ENCODE peak calls at places on chromosome 1, in five cellular contexts. B is mucosa of descending colon, P is heart left ventricle, T is thyroid gland, D is Peyer's patch. W is an unnamed sample. For H3K36me3 and H3K4me1, the result is how much of the 10 kb centered on the place peaks cover.

GRCh38 chr1:244414543-244414942 is 37.2 kb downstream of the ADSS2 start:
- DNase-seq in B (no peak), P (no peak), T (no peak), D (no peak), W (no peak)

GRCh38 chr1:218436346-218436745 is 91.2 kb downstream of the TGFB2 start:
- DNase-seq in B (no peak), P (no peak), T (no peak), D (no peak), W (no peak)

GRCh38 chr1:200323856-200324400 is 85.9 kb downstream of the ZNF281 start:
- DNase-seq in B (no peak), P (no peak), T (no peak), D (no peak), W (no peak)

GRCh38 chr1:235741294-235741693 is 91.7 kb upstream of the GNG4 start:
- DNase-seq in B (no peak), P (no peak), T (no peak), D (no peak), W (no peak)

GRCh38 chr1:204046346-204046745 is 26.6 kb upstream of the SOX13 start:
- DNase-seq in B (no peak), P (no peak), T (no peak), D (no peak), W (no peak)

GRCh38 chr1:27555700-27556424 is 48.1 kb downstream of the AHDC1 start:
- DNase-seq in B (no peak), P (peak), T (no peak), D (no peak), W (no peak)

GRCh38 chr1:235331391-235331790 is 3.0 kb downstream of the GGPS1 start:
- DNase-seq in B (no peak), P (no peak), T (no peak), D (no peak), W (no peak)

GRCh38 chr1:71857862-71858261 is 424.5 kb downstream of the NEGR1 start:
- DNase-seq in B (no peak), P (no peak), T (no peak), D (no peak), W (no peak)

GRCh38 chr1:116769561-116769977 is 15.3 kb downstream of the CD2 start:
- DNase-seq in B (no peak), P (no peak), T (no peak), D (no peak), W (no peak)

GRCh38 chr1:224544711-224545110 is 71.4 kb upstream of the CNIH3 start:
- DNase-seq in B (no peak), P (no peak), T (no peak), D (no peak), W (no peak)

GRCh38 chr1:155130272-155131006 is 2.8 kb downstream of the EFNA1 start:
- DNase-seq in B (no peak), P (no peak), T (no peak), D (no peak), W (no peak)

GRCh38 chr1:15153184-15153841 is at the start of gene TMEM51:
- DNase-seq in B (peak), P (peak), T (peak), D (peak), W (peak)

GRCh38 chr1:207826557-207827487 is 75.0 kb downstream of the CD46 start:
- DNase-seq in B (peak), P (no peak), T (peak), D (peak), W (no peak)

GRCh38 chr1:998051-998821 is 1.7 kb downstream of the HES4 start:
- DNase-seq in B (peak), P (no peak), T (no peak), D (no peak), W (no peak)

GRCh38 chr1:156122519-156123355 is 8.2 kb downstream of the LMNA start:
- DNase-seq in B (peak), P (peak), T (peak), D (peak), W (peak)

GRCh38 chr1:64856564-64856963 is 109.8 kb downstream of the JAK1 start:
- DNase-seq in B (peak), P (peak), T (no peak), D (no peak), W (no peak)

GRCh38 chr1:223081181-223081994 is 61.7 kb downstream of the TLR5 start:
- DNase-seq in B (peak), P (peak), T (peak), D (peak), W (peak)
- H3K4me3 ChIP-seq in B (no peak), P (peak), T (no peak), D (peak), W (peak)

DNA sequence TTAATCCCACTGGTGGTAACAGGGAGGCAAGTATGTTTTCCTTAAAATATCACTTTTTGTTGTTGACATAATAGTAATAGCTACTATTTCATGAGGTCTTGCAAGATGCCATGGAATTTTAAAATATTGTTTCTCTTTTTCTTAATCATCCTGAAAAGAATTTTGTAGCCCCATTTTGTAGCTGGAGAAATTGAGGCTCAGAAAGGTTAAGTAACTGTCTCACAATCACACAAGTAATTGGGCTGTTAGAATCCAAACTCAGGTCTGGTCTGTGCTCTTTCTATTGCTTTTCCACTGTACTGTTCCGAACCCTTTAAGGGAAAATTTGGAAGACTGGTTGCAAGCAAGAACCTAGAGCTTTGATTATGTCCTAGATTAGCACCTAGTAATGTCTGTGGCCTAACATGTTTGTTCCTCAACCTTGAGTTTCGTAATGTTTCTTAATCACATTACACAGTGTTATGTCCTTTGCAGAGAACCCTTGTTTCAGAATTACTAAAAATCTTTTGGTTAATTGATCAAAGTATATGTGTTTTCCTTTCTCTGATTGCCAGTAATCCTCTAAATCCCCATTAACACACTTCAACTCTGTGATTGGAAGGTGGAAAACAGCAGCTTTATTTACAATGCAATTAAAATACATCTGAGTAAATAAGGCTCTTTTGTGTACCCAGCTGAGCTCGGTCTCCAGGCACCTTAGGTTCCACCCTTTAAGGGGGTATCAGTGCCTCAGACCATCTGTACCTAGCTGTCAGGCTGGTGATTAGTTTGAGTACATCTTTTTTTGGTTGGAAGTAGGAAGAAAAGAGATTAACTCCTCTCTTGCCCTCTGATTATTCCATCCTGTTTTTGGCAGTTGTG is 10.4 kb downstream of the LRRC42 start:
- DNase-seq in B (no peak), P (no peak), T (no peak), D (no peak), W (no peak)
- H3K36me3 ChIP-seq in B (under half), P (under half), T (under half), D (under half), W (under half)

GRCh38 chr1:52156460-52156859 is 14.6 kb downstream of the ZFYVE9 start:
- DNase-seq in B (no peak), P (no peak), T (no peak), D (no peak), W (no peak)
- H3K4me1 ChIP-seq in B (under half), P (under half), T (under half), D (under half), W (under half)

GRCh38 chr1:30750751-30751291 is 6.8 kb downstream of the LAPTM5 start:
- DNase-seq in B (no peak), P (no peak), T (no peak), D (no peak), W (no peak)

GRCh38 chr1:30753660-30754123 is 3.9 kb downstream of the LAPTM5 start:
- DNase-seq in B (no peak), P (no peak), T (no peak), D (no peak), W (no peak)

GRCh38 chr1:30754684-30755171 is 2.8 kb downstream of the LAPTM5 start:
- DNase-seq in B (no peak), P (no peak), T (no peak), D (no peak), W (no peak)

GRCh38 chr1:30751830-30752650 is 5.5 kb downstream of the LAPTM5 start:
- DNase-seq in B (no peak), P (no peak), T (no peak), D (no peak), W (no peak)

GRCh38 chr1:30752651-30752908 is 5.0 kb downstream of the LAPTM5 start:
- DNase-seq in B (no peak), P (no peak), T (no peak), D (no peak), W (no peak)
- H3K4me3 ChIP-seq in B (no peak), P (no peak), T (no peak), D (no peak), W (no peak)

DNA sequence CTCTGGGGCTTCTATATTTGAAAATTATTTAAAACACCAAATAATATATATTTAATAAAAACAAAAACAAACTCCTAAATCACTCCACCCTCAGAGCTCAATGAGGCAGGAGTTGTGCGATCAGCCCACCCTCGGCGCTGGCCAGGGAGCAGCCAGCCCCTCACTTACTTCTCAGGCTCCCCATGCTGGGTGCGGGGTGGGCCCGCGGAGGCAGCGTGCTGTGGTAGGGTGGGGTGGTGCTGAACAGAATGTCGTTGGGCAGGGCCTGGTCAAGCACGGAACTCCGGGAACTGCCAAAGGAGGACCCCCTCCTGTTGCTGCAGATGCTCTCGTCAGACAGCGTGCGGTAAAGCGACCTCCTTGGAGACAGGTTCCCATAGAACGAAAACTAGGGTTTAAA is 204.5 kb downstream of the SIPA1L2 start:
- DNase-seq in B (no peak), P (no peak), T (no peak), D (no peak), W (no peak)
- H3K36me3 ChIP-seq in B (under half), P (under half), T (under half), D (half or more), W (under half)

GRCh38 chr1:13826591-13826990 is 126.6 kb downstream of the PRDM2 start:
- DNase-seq in B (no peak), P (no peak), T (no peak), D (no peak), W (no peak)
- H3K4me1 ChIP-seq in B (under half), P (under half), T (under half), D (under half), W (under half)

DNA sequence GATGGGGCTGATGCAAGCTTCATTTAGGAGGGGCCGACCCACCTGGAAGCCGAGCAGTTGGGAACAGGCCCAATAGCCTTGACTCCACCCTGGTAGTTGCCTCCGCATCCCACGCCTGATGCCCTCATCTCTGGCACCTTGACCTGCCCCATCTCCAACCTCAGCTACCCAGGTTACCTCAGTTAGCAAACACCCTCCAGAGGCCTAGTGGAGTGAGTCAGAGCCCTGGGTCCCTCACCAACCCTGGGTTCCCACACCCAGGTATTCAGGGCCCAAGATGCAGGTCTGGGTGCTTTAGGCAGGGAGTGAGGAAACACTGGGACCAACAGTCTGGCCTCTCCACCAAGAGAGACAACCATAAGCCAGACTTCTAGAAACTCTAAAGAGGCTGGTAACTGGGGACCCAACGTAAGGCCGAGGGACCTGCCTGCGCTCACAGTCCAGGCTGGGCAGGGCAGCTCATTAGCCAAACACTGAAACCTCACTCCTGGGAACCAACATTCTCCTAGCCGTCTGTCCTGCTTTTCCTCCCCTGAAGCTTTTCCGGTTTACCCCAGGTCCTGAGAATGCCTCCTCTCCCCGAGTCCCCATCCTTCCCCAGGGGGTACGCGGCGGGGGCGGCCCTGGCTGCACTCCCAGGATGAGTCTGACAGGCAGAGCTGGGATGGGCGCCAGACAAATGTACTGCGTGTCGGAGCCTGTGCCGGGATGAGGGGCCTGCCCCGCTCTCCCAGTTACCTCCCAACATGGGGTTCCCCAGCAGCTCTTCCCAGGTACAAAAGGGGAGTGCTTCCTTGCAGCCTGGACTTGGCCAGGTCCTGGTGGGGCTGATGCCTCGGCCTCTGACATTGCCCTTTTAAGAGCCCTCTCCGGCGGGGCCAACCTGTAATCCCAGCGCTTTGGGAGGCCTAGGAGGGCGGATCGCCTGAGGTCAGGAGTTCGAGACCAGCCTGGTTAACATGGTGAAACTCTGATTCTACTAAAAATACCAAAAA is 8.9 kb upstream of the CELSR2 start:
- DNase-seq in B (peak), P (peak), T (peak), D (no peak), W (no peak)
- H3K4me3 ChIP-seq in B (no peak), P (no peak), T (no peak), D (no peak), W (peak)

GRCh38 chr1:6220236-6220635 is 14.3 kb downstream of the RNF207 start:
- DNase-seq in B (no peak), P (no peak), T (no peak), D (no peak), W (no peak)
- H3K36me3 ChIP-seq in B (under half), P (under half), T (under half), D (under half), W (under half)

GRCh38 chr1:25899792-25900191 is 6.4 kb downstream of the STMN1 start:
- DNase-seq in B (no peak), P (no peak), T (no peak), D (no peak), W (no peak)
- H3K4me1 ChIP-seq in B (under half), P (under half), T (under half), D (under half), W (under half)

W was measured in ascending aorta.